ENCODE peak calls at places on chromosomes 7 and 10, in five cellular contexts. P, B, M, X and U are unnamed samples.
A peak's percentile ranks its signal among the peaks of the same experiment; 100 is the strongest.

GRCh38 chr7:37095122-37095521 is 353.5 kb downstream of the ELMO1 start:
- DNase-seq in P (no peak), B (no peak), M (peak; percentile 41), X (no peak), U (no peak)

GRCh38 chr7:73718905-73719805 is at the start of gene STX1A:
- DNase-seq in P (no peak), B (peak; percentile 86), M (peak; percentile 40), X (no peak), U (no peak)

GRCh38 chr7:81887098-81887497 is 117.3 kb upstream of the HGF start:
- DNase-seq in P (no peak), B (no peak), M (no peak), X (peak; percentile 23), U (no peak)

GRCh38 chr10:5546891-5547683 is 22.3 kb downstream of the CALML3 start:
- DNase-seq in P (peak; percentile 63), B (no peak), M (peak; percentile 34), X (no peak), U (no peak)

GRCh38 chr7:133253522-133253882 is 624 bp downstream of the EXOC4 start:
- DNase-seq in P (no peak), B (peak; percentile 47), M (peak; percentile 22), X (no peak), U (no peak)

GRCh38 chr7:124856299-124856888 is 73.2 kb downstream of the POT1 start:
- DNase-seq in P (peak; percentile 32), B (peak; percentile 52), M (peak; percentile 37), X (no peak), U (peak; percentile 38)

GRCh38 chr10:31321396-31321941 is 2.5 kb downstream of the ZEB1 start:
- DNase-seq in P (no peak), B (no peak), M (no peak), X (no peak), U (no peak)

GRCh38 chr7:123343611-123344010 is 143.8 kb upstream of the SLC13A1 start:
- DNase-seq in P (no peak), B (no peak), M (no peak), X (no peak), U (no peak)

GRCh38 chr10:103911021-103911459 is 6.9 kb downstream of the STN1 start:
- DNase-seq in P (no peak), B (no peak), M (no peak), X (no peak), U (no peak)

GRCh38 chr10:443459-443858 is 246.0 kb downstream of the DIP2C start:
- DNase-seq in P (no peak), B (no peak), M (no peak), X (no peak), U (no peak)

GRCh38 chr10:97549587-97550322 is 22.8 kb upstream of the ANKRD2 start:
- DNase-seq in P (no peak), B (no peak), M (peak; percentile 29), X (no peak), U (no peak)

GRCh38 chr10:91643700-91644099 is 10.8 kb upstream of the PPP1R3C start:
- DNase-seq in P (no peak), B (no peak), M (peak; percentile 24), X (no peak), U (no peak)

GRCh38 chr7:123492485-123492884 is 41.9 kb downstream of the IQUB start:
- DNase-seq in P (no peak), B (peak; percentile 40), M (no peak), X (no peak), U (no peak)

GRCh38 chr10:62554632-62555199 is 180.5 kb downstream of the ZNF365 start:
- DNase-seq in P (peak; percentile 8), B (peak; percentile 38), M (peak; percentile 16), X (no peak), U (no peak)

GRCh38 chr7:128833148-128833938 is 3.1 kb downstream of the FLNC start:
- DNase-seq in P (no peak), B (peak; percentile 92), M (no peak), X (no peak), U (no peak)

GRCh38 chr10:24513155-24513554 is 210.5 kb downstream of the ARHGAP21 start:
- DNase-seq in P (no peak), B (peak; percentile 23), M (no peak), X (no peak), U (peak; percentile 25)

GRCh38 chr10:86658261-86658741 is 4.0 kb downstream of the OPN4 start:
- DNase-seq in P (no peak), B (no peak), M (no peak), X (no peak), U (no peak)

GRCh38 chr10:48885376-48885775 is 54.3 kb downstream of the LRRC18 start:
- DNase-seq in P (peak; percentile 8), B (peak; percentile 42), M (peak; percentile 3), X (no peak), U (peak; percentile 9)

GRCh38 chr10:129767751-129768150 is 196.3 kb downstream of the EBF3 start:
- DNase-seq in P (no peak), B (no peak), M (no peak), X (no peak), U (no peak)

GRCh38 chr7:77537595-77538185 is 595 bp downstream of the PTPN12 start:
- DNase-seq in P (no peak), B (peak; percentile 71), M (peak; percentile 32), X (no peak), U (peak; percentile 16)

GRCh38 chr10:80552151-80552646 is 14.5 kb downstream of the SH2D4B start:
- DNase-seq in P (no peak), B (no peak), M (peak; percentile 19), X (no peak), U (no peak)

GRCh38 chr10:94420998-94421397 is 18.7 kb downstream of the TBC1D12 start:
- DNase-seq in P (no peak), B (no peak), M (no peak), X (no peak), U (no peak)

GRCh38 chr7:19051767-19052375 is 65.6 kb downstream of the TWIST1 start:
- DNase-seq in P (peak; percentile 31), B (peak; percentile 33), M (peak; percentile 5), X (no peak), U (peak; percentile 35)

GRCh38 chr10:88253-88652 is 39.2 kb upstream of the TUBB8 start:
- DNase-seq in P (no peak), B (no peak), M (no peak), X (no peak), U (no peak)

GRCh38 chr7:106957766-106958165 is 86.7 kb upstream of the PRKAR2B start:
- DNase-seq in P (no peak), B (peak; percentile 55), M (no peak), X (no peak), U (no peak)

GRCh38 chr7:148698397-148699023 is at the start of gene CUL1:
- DNase-seq in P (peak; percentile 34), B (peak; percentile 93), M (peak; percentile 46), X (no peak), U (peak; percentile 59)

GRCh38 chr7:45923290-45923689 is 2.2 kb upstream of the IGFBP3 start:
- DNase-seq in P (no peak), B (peak; percentile 66), M (peak; percentile 23), X (no peak), U (no peak)

GRCh38 chr10:44557596-44558191 is 172.8 kb upstream of the CXCL12 start:
- DNase-seq in P (no peak), B (no peak), M (no peak), X (no peak), U (no peak)

DNA sequence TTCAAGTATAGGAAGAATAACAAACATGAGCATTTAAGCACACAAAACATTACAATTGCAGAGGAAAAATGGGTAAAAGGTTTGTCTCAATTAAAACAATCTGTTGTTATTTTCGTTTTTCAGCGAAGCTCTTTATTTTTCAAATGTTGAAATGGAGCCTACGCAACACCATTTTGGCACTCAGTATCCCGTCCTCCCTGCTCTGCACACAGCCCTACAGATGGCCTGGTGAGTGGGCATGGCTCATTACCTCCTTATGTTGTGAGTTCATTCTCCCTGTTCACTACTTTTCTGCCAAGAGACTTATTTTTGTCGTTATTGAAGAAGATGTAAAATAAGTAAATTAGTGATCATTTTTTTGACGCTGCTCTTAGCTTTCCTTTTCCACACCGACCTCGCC is 167.8 kb upstream of the CXCL12 start:
- DNase-seq in P (no peak), B (no peak), M (no peak), X (no peak), U (no peak)
- TF ChIP-seq ZNF274 in P (no peak), B (no peak), M (no peak), X (no peak), U (no peak)

GRCh38 chr10:121157998-121158397 is 306.8 kb downstream of the WDR11 start:
- DNase-seq in P (no peak), B (peak; percentile 7), M (no peak), X (no peak), U (no peak)
- TF ChIP-seq ZNF274 in P (no peak), B (no peak), M (no peak), X (no peak), U (no peak)

GRCh38 chr7:142487124-142487523 is 229.3 kb upstream of the PRSS58 start:
- DNase-seq in P (no peak), B (no peak), M (no peak), X (no peak), U (no peak)

GRCh38 chr7:142482899-142483658 is 225.2 kb upstream of the PRSS58 start:
- DNase-seq in P (peak; percentile 35), B (peak; percentile 59), M (peak; percentile 7), X (no peak), U (peak; percentile 35)

GRCh38 chr7:142488234-142488633 is 230.4 kb upstream of the PRSS58 start:
- DNase-seq in P (no peak), B (no peak), M (no peak), X (no peak), U (no peak)

GRCh38 chr7:142483659-142484317 is 225.9 kb upstream of the PRSS58 start:
- DNase-seq in P (no peak), B (no peak), M (no peak), X (no peak), U (no peak)

GRCh38 chr7:142485617-142486226 is 227.9 kb upstream of the PRSS58 start:
- DNase-seq in P (no peak), B (peak; percentile 57), M (no peak), X (no peak), U (no peak)
- TF ChIP-seq ZNF274 in P (no peak), B (no peak), M (no peak), X (no peak), U (no peak)

DNA sequence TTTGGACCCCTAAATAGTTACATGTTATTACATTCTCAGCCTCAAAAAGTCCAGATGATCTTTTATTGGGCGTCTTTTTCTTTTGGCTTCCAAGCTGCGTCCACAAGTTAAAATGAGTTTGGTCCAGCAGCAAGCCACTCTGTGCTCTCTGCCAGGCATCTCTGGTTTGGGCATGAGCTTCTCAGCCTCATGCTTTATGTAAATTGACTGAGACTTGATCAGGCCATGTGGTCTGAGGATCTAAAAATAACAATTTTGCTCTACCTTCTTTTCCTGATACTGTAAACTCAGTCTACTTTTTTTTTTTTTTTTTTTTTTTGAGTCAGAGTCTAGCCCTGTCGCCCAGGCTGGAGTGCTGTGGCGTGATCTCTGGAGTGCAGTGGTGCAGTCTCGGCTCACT is 15.6 kb downstream of the GAD2 start:
- DNase-seq in P (no peak), B (no peak), M (no peak), X (no peak), U (no peak)
- TF ChIP-seq ZNF274 in P (no peak), B (no peak), M (no peak), X (no peak), U (no peak)